ENCODE peak calls at places on chromosomes 3 and 15, in four cellular contexts. R is HCT116, F is HL-60, C is SK-N-SH. Z is an unnamed sample.

GRCh38 chr15:85479071-85479647 is 98.8 kb downstream of the AKAP13 start:
- DNase-seq in F (no peak), C (peak), R (no peak), Z (peak)

GRCh38 chr15:86268558-86268957 is 188.9 kb downstream of the AGBL1 start:
- DNase-seq in C (no peak), F (no peak), R (no peak), Z (no peak)

GRCh38 chr15:35260961-35261360 is 175.9 kb upstream of the NANOGP8 start:
- DNase-seq in R (no peak), F (no peak), C (no peak), Z (no peak)

GRCh38 chr15:79089890-79090486 is 592 bp downstream of the RASGRF1 start:
- DNase-seq in F (no peak), C (peak), R (no peak), Z (peak)

GRCh38 chr3:114121996-114122709 is 56.7 kb downstream of the DRD3 start:
- DNase-seq in R (no peak), F (no peak), C (no peak), Z (no peak)

GRCh38 chr3:190486201-190486865 is 27.6 kb upstream of the IL1RAP start:
- DNase-seq in F (no peak), R (no peak), C (no peak), Z (peak)

GRCh38 chr3:130834476-130834875 is 59.4 kb upstream of the ATP2C1 start:
- DNase-seq in R (no peak), F (no peak), C (no peak), Z (no peak)

GRCh38 chr3:124563376-124563775 is 166.9 kb upstream of the UMPS start:
- DNase-seq in F (no peak), C (no peak), R (no peak), Z (no peak)

GRCh38 chr3:160612386-160613115 is 47.2 kb upstream of the KPNA4 start:
- DNase-seq in R (no peak), F (no peak), C (no peak), Z (no peak)

GRCh38 chr15:40506964-40507571 is 36.3 kb downstream of the CHST14 start:
- DNase-seq in F (no peak), C (peak), R (peak), Z (peak)
- TF ChIP-seq REST in F (no peak), C (no peak), R (no peak), Z (no peak)

GRCh38 chr3:149767720-149768119 is 15.4 kb upstream of the COMMD2 start:
- DNase-seq in C (no peak), R (no peak), F (no peak), Z (no peak)
- TF ChIP-seq REST in C (no peak), R (no peak), F (no peak), Z (no peak)

DNA sequence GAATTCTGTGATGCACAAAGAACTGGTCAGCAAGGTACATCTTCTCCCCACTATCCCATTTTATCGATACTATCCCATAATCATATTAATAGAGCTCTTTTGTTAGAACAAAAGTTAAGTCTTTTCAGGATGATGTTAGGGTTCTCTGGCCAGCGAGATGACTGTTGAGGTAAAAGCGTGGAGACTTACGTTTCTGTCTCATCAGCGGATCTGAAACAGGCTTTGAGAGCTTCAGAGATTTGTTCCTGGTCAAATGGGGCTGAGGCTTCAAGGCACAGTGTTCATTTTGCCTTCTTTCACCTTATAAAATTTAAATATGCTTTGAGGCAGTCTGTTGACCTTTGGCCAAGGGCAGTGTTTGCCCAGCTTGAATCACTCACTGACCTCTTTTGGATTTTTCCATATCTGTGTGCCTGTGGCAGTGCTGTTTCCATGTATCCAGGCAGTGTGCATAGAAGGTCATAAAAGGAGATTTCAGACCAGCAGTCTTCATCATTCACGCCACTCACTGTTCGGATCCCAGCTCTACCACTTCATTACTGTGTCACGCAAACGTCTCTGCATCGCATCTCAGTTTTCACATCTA is 3.1 kb downstream of the ADAMTSL3 start:
- DNase-seq in F (no peak), R (no peak), C (no peak), Z (no peak)
- TF ChIP-seq REST in F (no peak), R (no peak), C (no peak), Z (no peak)

GRCh38 chr3:28743843-28744242 is 395.2 kb upstream of the AZI2 start:
- DNase-seq in R (no peak), F (no peak), C (no peak), Z (no peak)
- TF ChIP-seq REST in R (no peak), F (no peak), C (no peak), Z (no peak)

DNA sequence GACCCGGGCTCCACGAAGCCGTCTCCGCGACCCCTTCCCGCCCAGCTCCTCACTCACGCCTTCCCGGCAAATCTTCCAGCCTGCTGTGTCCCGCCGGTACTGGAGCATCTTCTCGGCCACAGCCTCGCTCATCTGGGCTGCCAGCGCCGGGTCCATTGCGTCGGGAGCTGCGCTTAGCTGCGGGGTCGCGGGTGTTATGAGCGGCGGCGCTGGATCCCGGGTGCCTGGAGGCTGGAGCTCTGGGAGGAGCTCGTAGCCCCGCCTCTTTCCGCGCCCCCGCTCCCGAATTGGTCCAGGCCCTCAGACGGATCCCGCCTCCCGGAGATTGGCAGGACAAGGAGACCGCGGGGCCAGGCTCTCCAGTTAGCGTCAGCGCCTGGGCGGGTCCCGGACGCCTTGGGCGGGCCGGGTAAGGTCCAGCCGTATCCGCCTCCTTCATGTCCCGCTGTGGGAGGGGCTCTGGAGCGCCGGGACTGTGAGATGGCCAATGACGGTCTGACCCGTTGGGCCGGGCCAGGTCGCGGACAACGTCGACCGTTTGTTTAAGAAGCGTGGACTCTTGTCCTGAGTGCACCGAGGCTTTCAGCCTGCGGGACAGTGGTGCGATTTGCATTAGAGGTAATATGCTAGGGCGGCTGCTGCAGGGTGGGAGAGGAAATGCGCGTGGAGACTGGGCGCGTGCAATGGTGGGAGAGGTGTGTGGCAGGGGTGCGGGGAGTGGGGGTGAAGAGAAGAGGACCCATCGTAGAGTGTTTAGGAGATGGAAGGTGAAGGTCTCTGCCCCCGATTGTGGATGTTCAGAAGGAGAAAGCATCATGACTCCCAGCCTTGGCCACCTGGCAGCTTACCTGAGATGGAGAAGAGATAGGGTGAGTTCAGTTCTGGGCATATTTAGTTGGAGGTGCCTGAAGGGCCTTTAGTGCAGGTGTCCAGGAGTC is at the start of gene STARD5:
- DNase-seq in F (peak), C (peak), R (peak), Z (peak)
- TF ChIP-seq REST in F (no peak), C (peak), R (no peak), Z (no peak)

DNA sequence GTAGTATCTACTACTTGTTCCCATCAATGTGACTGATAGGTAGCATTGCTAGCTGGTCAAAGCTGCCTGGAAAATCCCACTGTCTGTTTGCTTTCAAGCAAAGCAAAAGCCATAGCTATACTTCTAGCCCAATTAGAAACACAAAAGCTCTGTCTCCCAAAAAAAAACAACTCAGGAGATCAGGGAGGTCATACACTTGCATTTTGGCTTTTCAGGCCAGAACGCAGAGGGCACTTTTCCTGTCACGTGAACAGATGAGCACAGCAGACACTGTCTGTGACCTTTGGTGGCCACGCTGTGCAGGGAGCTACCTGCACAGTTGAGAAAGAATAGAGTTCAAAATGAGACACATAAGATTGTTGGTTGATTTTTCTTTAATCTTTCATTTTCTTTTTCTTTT is 441.7 kb upstream of the PDZRN3 start:
- DNase-seq in C (no peak), R (no peak), F (no peak), Z (peak)
- TF ChIP-seq REST in C (no peak), R (no peak), F (no peak), Z (no peak)

GRCh38 chr3:157156844-157157635 is 2.9 kb downstream of the CCNL1 start:
- DNase-seq in C (no peak), F (no peak), R (no peak), Z (peak)

GRCh38 chr3:157160652-157161480 is 919 bp upstream of the CCNL1 start:
- DNase-seq in F (no peak), R (peak), C (peak), Z (peak)

GRCh38 chr3:157159762-157160651 is at the start of gene CCNL1:
- DNase-seq in R (peak), C (peak), F (peak), Z (peak)

GRCh38 chr3:157157836-157158235 is 2.1 kb downstream of the CCNL1 start:
- DNase-seq in R (no peak), F (no peak), C (no peak), Z (no peak)

DNA sequence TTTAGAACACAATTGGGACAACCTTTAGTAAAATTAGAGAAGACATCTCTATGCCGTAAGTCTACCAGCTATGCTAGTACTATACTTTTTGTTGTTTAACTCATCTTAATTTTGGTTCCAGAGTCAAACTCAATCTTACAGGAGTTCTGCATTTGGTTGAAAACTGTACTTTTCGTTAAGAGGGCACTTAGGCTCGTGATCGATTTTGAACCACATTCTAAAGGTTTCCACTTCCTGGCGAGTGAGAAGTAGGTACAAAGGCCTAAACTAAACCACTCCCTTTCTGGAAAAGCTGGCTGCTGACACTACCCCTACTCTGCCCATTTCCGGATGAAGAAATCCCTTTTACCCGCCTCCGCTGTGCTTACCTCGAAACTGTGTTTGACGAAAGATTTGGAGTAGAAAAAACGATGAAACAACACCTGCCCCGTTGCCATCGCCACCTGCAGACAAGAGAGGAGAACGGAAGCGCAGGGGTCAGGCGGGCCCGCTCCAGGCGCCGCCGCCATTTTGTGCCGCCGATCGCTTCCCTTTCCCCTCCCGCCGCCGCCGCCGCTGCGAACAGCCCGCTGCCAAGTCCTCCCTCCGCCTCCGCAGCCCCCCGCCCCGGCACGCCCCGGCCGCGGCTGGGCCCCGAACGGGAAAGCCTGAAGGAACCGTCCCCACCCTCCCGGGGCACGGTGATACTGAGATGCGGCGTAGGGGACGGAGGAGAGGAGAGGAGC is 748 bp downstream of the CCNL1 start:
- DNase-seq in F (no peak), R (no peak), C (peak), Z (peak)
- TF ChIP-seq REST in F (no peak), R (no peak), C (no peak), Z (no peak)

Z was measured in GM23338.